ENCODE peak calls at places on chromosomes 3 and 15, in eight cellular contexts. V is A549, M is fibroblast of lung, G is epithelial cell of esophagus, Y is tibial artery, W is mammary epithelial cell, P is endothelial cell of umbilical vein, B is thoracic aorta. O is an unnamed sample.

GRCh38 chr15:57259511-57260143 is 116.7 kb upstream of the CGNL1 start:
- DNase-seq in V (no peak), M (peak), G (no peak), Y (no peak), W (no peak), P (no peak), B (no peak), O (no peak)

GRCh38 chr3:38626171-38626570 is 23.3 kb downstream of the SCN5A start:
- DNase-seq in V (no peak), M (no peak), G (no peak), Y (no peak), W (no peak), P (no peak), B (no peak), O (no peak)

GRCh38 chr3:133887075-133887950 is 8.4 kb downstream of the RAB6B start:
- DNase-seq in V (no peak), M (no peak), G (no peak), Y (no peak), W (no peak), P (no peak), B (no peak), O (no peak)

GRCh38 chr3:155908605-155909004 is 38.2 kb downstream of the GMPS start:
- DNase-seq in V (no peak), M (no peak), G (no peak), Y (no peak), W (no peak), P (no peak), B (no peak), O (no peak)

GRCh38 chr15:94119923-94120775 is 111.2 kb upstream of the MCTP2 start:
- DNase-seq in V (peak), M (peak), G (peak), Y (peak), W (peak), P (peak), B (peak), O (peak)

GRCh38 chr3:194407423-194407822 is 8.4 kb upstream of the GP5 start:
- DNase-seq in V (no peak), M (peak), G (peak), Y (no peak), W (peak), P (peak), B (no peak), O (no peak)

GRCh38 chr3:130905551-130905950 is 11.7 kb downstream of the ATP2C1 start:
- DNase-seq in V (peak), M (no peak), G (peak), Y (no peak), W (peak), P (peak), B (no peak), O (no peak)

GRCh38 chr15:68352401-68353062 is 75.0 kb downstream of the FEM1B start:
- DNase-seq in V (peak), M (peak), G (peak), Y (peak), W (peak), P (peak), B (peak), O (no peak)

GRCh38 chr15:97082835-97083234 is 752.3 kb downstream of the NR2F2 start:
- DNase-seq in V (no peak), M (no peak), G (no peak), Y (no peak), W (no peak), P (no peak), B (no peak), O (no peak)

GRCh38 chr3:146155022-146155421 is 6.0 kb downstream of the PLOD2 start:
- DNase-seq in V (no peak), M (no peak), G (no peak), Y (no peak), W (no peak), P (no peak), B (no peak), O (no peak)

GRCh38 chr3:52259035-52259434 is 13.5 kb downstream of the PPM1M start:
- DNase-seq in V (no peak), M (peak), G (no peak), Y (no peak), W (no peak), P (peak), B (no peak), O (no peak)

GRCh38 chr3:74000715-74001114 is 376.0 kb upstream of the PDZRN3 start:
- DNase-seq in V (no peak), M (no peak), G (no peak), Y (no peak), W (no peak), P (no peak), B (no peak), O (no peak)

GRCh38 chr15:90059208-90059985 is 42.9 kb downstream of the IDH2 start:
- DNase-seq in V (no peak), M (no peak), G (peak), Y (peak), W (no peak), P (no peak), B (no peak), O (no peak)

GRCh38 chr15:26050271-26050670 is 187.1 kb upstream of the ATP10A start:
- DNase-seq in V (no peak), M (no peak), G (no peak), Y (no peak), W (no peak), P (no peak), B (no peak), O (no peak)

GRCh38 chr15:91219203-91219602 is 119.1 kb downstream of the SV2B start:
- DNase-seq in V (no peak), M (no peak), G (no peak), Y (no peak), W (no peak), P (no peak), B (no peak), O (no peak)

DNA sequence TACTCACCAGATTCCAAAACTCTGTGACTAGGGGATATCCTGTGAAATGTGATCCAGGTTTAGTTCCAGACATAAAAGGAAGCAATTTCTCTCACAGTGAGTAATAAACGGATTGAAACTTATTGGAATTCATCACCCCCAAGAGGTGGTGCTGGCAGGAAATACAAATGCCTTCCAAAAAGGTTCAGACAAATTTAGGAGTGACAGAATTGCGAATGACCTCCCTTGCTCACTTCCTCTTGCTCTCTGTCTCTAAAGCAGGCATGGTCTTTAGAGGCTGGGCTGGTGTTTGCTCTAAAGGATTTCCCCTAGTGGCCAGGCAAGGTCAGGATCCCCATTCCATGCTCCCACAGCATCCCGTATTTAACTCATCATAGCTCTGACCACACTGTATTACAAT is 449.4 kb upstream of the PPP2R3A start:
- DNase-seq in V (peak), M (peak), G (no peak), Y (no peak), W (no peak), P (no peak), B (no peak), O (no peak)
- TF ChIP-seq CTCF in V (no peak), M (peak), G (no peak), Y (no peak), W (peak), P (no peak), B (no peak), O (no peak)

DNA sequence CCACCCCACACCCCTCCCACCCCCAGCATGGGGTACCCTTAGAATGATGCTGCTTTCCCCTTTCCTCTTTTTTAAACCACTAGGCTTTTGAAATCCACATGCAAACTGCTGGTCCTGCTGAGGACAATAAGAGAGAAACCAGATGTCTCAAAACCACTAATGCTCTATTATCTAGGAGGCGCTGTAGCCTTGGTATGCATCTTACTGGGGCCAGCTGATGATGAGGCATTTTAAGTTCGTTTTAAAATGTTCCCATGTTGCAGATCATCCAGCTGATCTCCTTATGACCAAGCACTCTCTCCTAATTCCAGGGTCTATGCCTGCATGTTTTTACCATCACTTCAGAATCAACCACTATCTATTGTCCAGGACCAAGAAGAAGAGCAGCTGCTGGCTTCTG is 1.3 kb downstream of the NME9 start:
- DNase-seq in V (peak), M (peak), G (no peak), Y (no peak), W (no peak), P (no peak), B (no peak), O (no peak)
- TF ChIP-seq CTCF in V (peak), M (no peak), G (no peak), Y (no peak), W (no peak), P (no peak), B (no peak), O (no peak)

GRCh38 chr3:136330900-136331299 is 80.8 kb downstream of the PCCB start:
- DNase-seq in V (no peak), M (no peak), G (no peak), Y (no peak), W (no peak), P (no peak), B (no peak), O (no peak)
- TF ChIP-seq CTCF in V (no peak), M (no peak), G (no peak), Y (no peak), W (no peak), P (no peak), B (no peak), O (no peak)

GRCh38 chr3:9249273-9250192 is at the start of gene SRGAP3:
- DNase-seq in V (peak), M (peak), G (peak), Y (peak), W (peak), P (peak), B (peak), O (peak)

GRCh38 chr3:9250236-9250635 is 790 bp upstream of the SRGAP3 start:
- DNase-seq in V (no peak), M (no peak), G (no peak), Y (no peak), W (no peak), P (no peak), B (no peak), O (no peak)

GRCh38 chr3:9253327-9253726 is 3.9 kb upstream of the SRGAP3 start:
- DNase-seq in V (no peak), M (peak), G (peak), Y (no peak), W (peak), P (no peak), B (no peak), O (peak)

GRCh38 chr3:9248232-9249191 is 934 bp downstream of the SRGAP3 start:
- DNase-seq in V (no peak), M (no peak), G (peak), Y (no peak), W (peak), P (no peak), B (no peak), O (no peak)

GRCh38 chr3:9251055-9251786 is 1.8 kb upstream of the SRGAP3 start:
- DNase-seq in V (no peak), M (no peak), G (peak), Y (no peak), W (peak), P (no peak), B (no peak), O (no peak)
- TF ChIP-seq CTCF in V (no peak), M (no peak), G (no peak), Y (no peak), W (peak), P (no peak), B (no peak), O (no peak)

DNA sequence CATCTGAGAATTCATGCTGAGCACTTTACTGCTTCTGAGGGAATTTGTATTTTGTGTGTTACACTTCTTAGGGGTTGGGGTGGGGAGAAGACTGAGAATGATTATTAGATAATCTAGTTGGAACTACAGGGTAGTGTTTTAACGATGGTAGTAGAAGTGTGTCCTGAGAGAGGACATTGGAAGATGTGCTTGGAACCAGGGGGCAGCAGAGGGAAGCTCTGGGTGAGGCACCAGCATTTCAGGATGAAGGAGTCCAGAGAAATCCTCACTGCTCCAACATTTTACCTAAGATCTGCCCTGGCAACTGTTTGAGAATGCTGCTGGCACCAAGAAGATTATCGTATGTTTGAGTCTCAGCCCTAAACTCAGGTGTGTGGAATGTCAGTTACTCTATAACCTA is 145.5 kb downstream of the SQOR start:
- DNase-seq in V (no peak), M (no peak), G (no peak), Y (no peak), W (no peak), P (no peak), B (no peak), O (no peak)
- TF ChIP-seq CTCF in V (no peak), M (peak), G (peak), Y (no peak), W (no peak), P (no peak), B (no peak), O (no peak)

DNA sequence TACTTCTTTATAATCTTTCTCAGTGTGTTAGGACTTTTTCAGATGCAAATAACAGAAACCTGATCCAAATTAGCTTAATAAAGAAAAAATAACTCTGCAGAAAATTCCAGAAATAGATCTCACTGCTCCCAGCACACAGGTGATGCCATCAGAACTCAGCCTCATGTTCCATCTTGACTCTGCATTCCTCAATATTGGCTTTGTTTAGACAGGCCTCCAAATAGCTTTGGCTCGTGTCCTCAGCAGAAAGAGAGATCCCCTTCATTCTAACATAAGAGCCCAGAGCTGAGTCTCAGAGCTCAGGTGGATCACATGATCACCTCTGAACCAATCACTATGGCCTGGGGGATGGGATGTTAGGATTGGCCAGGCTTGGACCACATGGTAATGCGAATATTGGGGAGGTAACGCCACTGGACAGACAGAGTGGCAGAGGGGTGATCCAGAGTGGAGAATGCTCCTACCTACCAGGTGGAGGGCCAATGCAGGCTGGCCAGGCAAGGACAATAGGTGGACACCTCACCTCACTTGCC is 46.6 kb upstream of the TBC1D21 start:
- DNase-seq in V (no peak), M (no peak), G (peak), Y (no peak), W (peak), P (no peak), B (no peak), O (no peak)
- TF ChIP-seq CTCF in V (no peak), M (no peak), G (no peak), Y (no peak), W (no peak), P (no peak), B (no peak), O (no peak)

GRCh38 chr15:86231864-86232801 is 152.5 kb downstream of the AGBL1 start:
- DNase-seq in V (peak), M (peak), G (peak), Y (no peak), W (peak), P (no peak), B (no peak), O (peak)
- TF ChIP-seq CTCF in V (peak), M (peak), G (peak), Y (no peak), W (peak), P (no peak), B (no peak), O (peak)